ENCODE peak calls at places on chromosomes 11 and 22, in six cellular contexts. R, V, X, K, Q and T are unnamed samples.

GRCh38 chr22:32106930-32107329 is 52.2 kb downstream of the C22orf42 start:
- DNase-seq in X (no peak), K (no peak), R (no peak), Q (no peak), V (no peak), T (no peak)

GRCh38 chr11:130634981-130635473 is 186.6 kb downstream of the ADAMTS15 start:
- DNase-seq in X (peak), Q (no peak), R (no peak), K (no peak), V (no peak), T (no peak)

GRCh38 chr11:31912808-31913207 is 101.7 kb upstream of the PAX6 start:
- DNase-seq in R (no peak), V (no peak), K (no peak), Q (no peak), X (no peak), T (no peak)

GRCh38 chr11:14179126-14179820 is 179.7 kb downstream of the RRAS2 start:
- DNase-seq in R (no peak), K (no peak), X (no peak), Q (no peak), V (no peak), T (no peak)

GRCh38 chr11:65503923-65504670 is 5.3 kb downstream of the MALAT1 start:
- DNase-seq in K (no peak), R (no peak), V (no peak), X (no peak), Q (no peak), T (no peak)

GRCh38 chr22:49333206-49333605 is 494.5 kb downstream of the BRD1 start:
- DNase-seq in X (no peak), V (no peak), R (no peak), K (no peak), Q (no peak), T (peak)

GRCh38 chr11:35919244-35919643 is 24.6 kb upstream of the LDLRAD3 start:
- DNase-seq in Q (no peak), V (no peak), X (no peak), R (no peak), K (no peak), T (no peak)

GRCh38 chr11:108538022-108538424 is 39.8 kb upstream of the POGLUT3 start:
- DNase-seq in R (no peak), Q (no peak), V (no peak), X (no peak), K (no peak), T (no peak)

GRCh38 chr22:49290711-49291110 is 537.0 kb downstream of the BRD1 start:
- DNase-seq in Q (no peak), K (no peak), R (no peak), X (no peak), V (no peak), T (peak)

GRCh38 chr11:134233729-134234179 is 9.3 kb downstream of the VPS26B start:
- DNase-seq in V (peak), K (no peak), X (no peak), Q (no peak), R (no peak), T (no peak)

GRCh38 chr11:8267831-8268529 is 4.3 kb upstream of the LMO1 start:
- DNase-seq in V (no peak), X (no peak), K (no peak), R (no peak), Q (peak), T (peak)

GRCh38 chr11:62012451-62013265 is 45.2 kb upstream of the FTH1 start:
- DNase-seq in K (no peak), X (peak), R (no peak), Q (no peak), V (no peak), T (no peak)

GRCh38 chr11:93921695-93922468 is 71.5 kb upstream of the VSTM5 start:
- DNase-seq in Q (peak), R (peak), X (peak), K (peak), V (peak), T (peak)

GRCh38 chr11:20360650-20361049 is 2.9 kb upstream of the HTATIP2 start:
- DNase-seq in K (peak), X (peak), R (no peak), V (no peak), Q (no peak), T (no peak)

GRCh38 chr22:47616396-47617020 is 854.1 kb downstream of the TBC1D22A start:
- DNase-seq in X (no peak), Q (no peak), K (no peak), R (no peak), V (no peak), T (no peak)

GRCh38 chr22:17845790-17846189 is 71.5 kb upstream of the BID start:
- DNase-seq in Q (peak), V (no peak), K (no peak), X (no peak), R (no peak), T (no peak)

GRCh38 chr11:72244317-72245231 is 598 bp upstream of the PHOX2A start:
- DNase-seq in R (no peak), Q (peak), K (no peak), X (no peak), V (no peak), T (peak)

GRCh38 chr11:77200869-77201268 is 72.8 kb downstream of the MYO7A start:
- DNase-seq in X (no peak), R (no peak), K (no peak), V (no peak), Q (no peak), T (no peak)

GRCh38 chr11:103368151-103368550 is 258.9 kb downstream of the DYNC2H1 start:
- DNase-seq in V (no peak), R (no peak), Q (no peak), K (no peak), X (no peak), T (no peak)

GRCh38 chr11:95708681-95709080 is 80.9 kb downstream of the FAM76B start:
- DNase-seq in Q (no peak), K (no peak), V (no peak), X (no peak), R (no peak), T (no peak)

GRCh38 chr11:11969380-11970215 is 38.8 kb downstream of the DKK3 start:
- DNase-seq in V (no peak), Q (no peak), R (no peak), K (no peak), X (no peak), T (no peak)

GRCh38 chr11:71425851-71426250 is 22.3 kb downstream of the DHCR7 start:
- DNase-seq in X (no peak), R (no peak), K (no peak), V (no peak), Q (no peak), T (no peak)

DNA sequence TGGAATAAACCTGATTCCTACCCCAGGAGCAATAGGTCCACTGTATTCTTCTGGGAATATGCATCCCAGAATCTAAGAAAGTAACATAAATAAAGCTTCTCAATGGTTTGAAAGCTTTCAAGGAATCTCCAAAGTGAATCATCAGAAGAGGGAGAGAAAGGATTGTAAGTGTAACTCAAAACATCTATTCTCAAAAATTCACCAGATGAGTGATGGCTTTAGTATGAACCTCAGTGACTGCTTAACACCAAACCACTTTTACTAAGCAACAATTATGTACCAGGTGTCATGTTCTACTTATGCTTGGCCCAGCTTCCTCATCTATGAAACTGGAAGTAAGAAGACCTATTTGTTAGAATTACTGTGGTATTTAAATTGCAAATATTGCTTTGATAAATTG is 7.4 kb downstream of the RAB38 start:
- DNase-seq in R (no peak), Q (no peak), K (no peak), V (no peak), X (no peak), T (no peak)
- H3K27ac ChIP-seq in R (no peak), Q (no peak), K (no peak), V (no peak), X (no peak), T (no peak)

DNA sequence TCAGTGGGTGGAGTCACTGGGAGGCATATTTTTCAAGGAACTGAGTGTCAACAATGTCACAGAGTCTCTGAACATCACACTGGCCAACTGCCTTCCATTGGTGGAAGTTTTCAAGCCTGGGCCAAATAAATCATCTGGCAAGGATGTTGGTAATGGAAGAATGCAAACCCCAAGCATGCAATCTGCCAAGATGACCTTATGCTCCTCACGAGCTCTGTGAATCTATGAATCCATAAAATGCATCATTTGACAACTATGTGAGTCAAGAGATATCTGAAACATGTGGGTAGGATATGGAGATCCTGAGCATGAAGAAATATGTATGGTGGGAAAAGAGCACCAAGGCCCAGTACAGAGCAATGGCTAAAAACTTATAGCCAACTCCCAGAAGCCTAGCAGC is 122.2 kb downstream of the PLEKHA7 start:
- DNase-seq in R (no peak), X (no peak), Q (no peak), K (no peak), V (no peak), T (no peak)
- TF ChIP-seq JUND in R (no peak), X (no peak), Q (no peak), K (no peak), V (no peak), T (no peak)

DNA sequence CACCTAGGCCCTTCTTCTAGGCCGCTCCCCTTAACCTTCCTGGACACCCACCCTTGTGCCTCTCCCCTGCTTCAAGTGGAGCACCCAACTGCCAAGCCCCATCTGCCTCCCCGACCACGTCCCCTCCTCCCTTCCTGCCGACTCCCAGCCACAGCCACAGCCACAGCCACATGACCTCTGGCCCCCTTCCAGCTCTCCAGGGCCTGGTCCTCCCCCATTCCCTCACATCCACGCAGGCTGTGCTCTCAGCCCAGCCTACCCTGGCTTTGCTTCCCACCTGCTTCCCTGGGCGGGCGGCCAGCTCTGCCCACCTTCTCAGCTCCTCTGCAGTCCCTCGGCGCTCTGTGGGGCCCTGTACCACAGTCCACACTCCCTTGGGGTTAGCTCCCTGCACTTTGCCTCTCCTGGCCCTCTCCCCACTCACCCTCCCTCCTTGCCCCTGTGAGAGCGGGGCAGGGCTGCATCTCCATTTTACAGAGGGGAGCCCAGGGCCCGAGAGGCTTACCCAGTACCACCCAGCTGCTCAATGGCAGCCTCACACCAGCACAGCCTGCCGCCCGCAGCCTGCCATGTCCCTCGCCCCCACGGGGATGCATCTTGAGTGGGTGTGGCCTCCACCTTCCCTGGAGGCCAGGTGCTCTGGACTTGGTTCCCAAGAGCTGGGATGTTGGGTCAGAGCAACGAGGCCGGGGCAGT is 20.3 kb downstream of the PARVG start:
- DNase-seq in X (no peak), R (no peak), K (no peak), Q (no peak), V (no peak), T (no peak)
- H3K27ac ChIP-seq in X (no peak), R (no peak), K (no peak), Q (no peak), V (no peak), T (no peak)

GRCh38 chr11:114135737-114136151 is 76.2 kb downstream of the ZBTB16 start:
- DNase-seq in K (no peak), Q (no peak), X (no peak), V (no peak), R (no peak), T (peak)
- TF ChIP-seq JUND in K (no peak), Q (no peak), X (no peak), V (no peak), R (no peak), T (no peak)

DNA sequence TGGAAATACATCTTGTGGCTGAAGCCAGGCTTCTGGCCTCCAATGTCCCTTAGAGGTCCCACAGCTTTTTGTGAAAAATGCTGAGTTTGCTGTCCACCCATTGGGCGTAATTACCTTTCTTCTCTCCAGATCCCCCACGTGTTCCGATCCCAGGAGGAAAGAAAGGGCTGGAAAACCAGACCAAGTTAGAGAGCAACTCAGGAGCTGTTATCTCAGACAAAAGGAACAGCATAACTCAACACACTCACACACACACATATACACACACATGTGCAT is 154.3 kb downstream of the MIAT start:
- DNase-seq in X (no peak), K (no peak), Q (no peak), R (no peak), V (no peak), T (no peak)
- H3K27ac ChIP-seq in X (no peak), K (no peak), Q (peak), R (no peak), V (no peak), T (no peak)

GRCh38 chr11:110373061-110373702 is 56.6 kb upstream of the FDX1 start:
- DNase-seq in X (no peak), Q (no peak), R (no peak), V (no peak), K (peak), T (no peak)
- TF ChIP-seq JUND in X (no peak), Q (no peak), R (no peak), V (no peak), K (no peak), T (no peak)

GRCh38 chr22:50577697-50577986 is 585 bp downstream of the CPT1B start:
- DNase-seq in Q (no peak), X (no peak), R (no peak), K (no peak), V (no peak), T (no peak)

GRCh38 chr22:50579752-50580151 is 1.5 kb upstream of the CPT1B start:
- DNase-seq in V (no peak), Q (no peak), R (no peak), K (no peak), X (no peak), T (no peak)

GRCh38 chr22:50577987-50578775 is at the start of gene CPT1B:
- DNase-seq in Q (no peak), V (peak), R (no peak), X (no peak), K (no peak), T (no peak)

GRCh38 chr22:50576806-50577696 is 1.2 kb downstream of the CPT1B start:
- DNase-seq in V (no peak), X (no peak), R (no peak), K (no peak), Q (no peak), T (no peak)

DNA sequence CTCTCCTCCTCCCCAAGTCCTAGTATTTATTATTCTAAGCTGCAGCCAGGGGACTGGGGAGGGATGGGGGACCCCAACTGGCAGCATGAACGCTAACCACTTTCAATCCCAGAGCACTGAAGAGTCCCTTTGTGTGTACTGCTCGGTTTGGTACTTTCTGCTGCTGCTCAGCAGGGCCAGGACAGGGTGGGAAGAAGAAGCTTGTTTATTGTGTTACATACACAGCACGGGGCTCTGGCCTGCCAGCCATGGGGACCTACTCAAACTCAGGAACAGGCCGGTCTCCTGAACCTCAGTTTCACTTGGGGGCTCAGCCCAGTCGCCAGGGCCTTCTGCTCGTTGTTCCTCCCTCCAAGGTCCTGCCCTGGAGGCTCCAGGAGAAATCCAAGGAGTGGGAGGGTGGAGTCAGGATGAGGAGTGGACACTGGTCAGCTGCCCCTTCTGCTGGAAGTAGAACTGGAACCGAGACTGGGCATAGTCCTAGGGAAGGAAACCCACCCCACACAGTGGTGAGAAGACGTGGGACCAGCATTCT is 616 bp upstream of the CPT1B start:
- DNase-seq in R (no peak), X (no peak), K (no peak), Q (no peak), V (no peak), T (no peak)
- H3K27ac ChIP-seq in R (no peak), X (peak), K (no peak), Q (no peak), V (no peak), T (no peak)

GRCh38 chr11:127073621-127074020 is 73.1 kb upstream of the KIRREL3 start:
- DNase-seq in Q (no peak), K (no peak), R (no peak), X (no peak), V (no peak), T (no peak)

GRCh38 chr11:127074151-127074761 is 73.7 kb upstream of the KIRREL3 start:
- DNase-seq in X (peak), R (no peak), K (peak), V (peak), Q (peak), T (no peak)

GRCh38 chr11:127070808-127071207 is 70.2 kb upstream of the KIRREL3 start:
- DNase-seq in R (no peak), V (no peak), Q (no peak), K (no peak), X (no peak), T (peak)

GRCh38 chr11:127066426-127067090 is 66.0 kb upstream of the KIRREL3 start:
- DNase-seq in Q (no peak), X (no peak), V (no peak), R (no peak), K (no peak), T (no peak)

DNA sequence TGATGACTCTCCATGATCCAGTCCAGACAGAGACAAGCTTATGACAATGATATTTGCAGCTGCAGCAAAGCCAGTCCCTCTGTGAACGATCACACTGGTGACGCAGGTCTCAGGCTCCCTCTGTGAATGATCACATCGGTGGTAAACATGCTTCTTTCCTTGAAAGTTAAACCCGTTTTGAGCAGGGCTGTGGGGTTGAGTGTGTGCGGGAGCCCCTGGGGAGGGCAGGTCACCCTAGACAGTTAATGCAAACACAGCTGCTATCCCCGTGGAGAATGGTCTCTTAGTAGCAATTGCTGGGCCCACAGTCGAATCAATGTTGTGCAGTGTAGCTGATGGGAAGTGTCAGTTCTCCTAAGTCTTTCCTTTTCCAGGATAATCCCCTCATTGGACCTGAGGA is 71.0 kb upstream of the KIRREL3 start:
- DNase-seq in R (no peak), X (no peak), Q (no peak), V (no peak), K (no peak), T (no peak)
- TF ChIP-seq JUND in R (no peak), X (no peak), Q (no peak), V (no peak), K (no peak), T (no peak)

GRCh38 chr11:25547293-25547692 is 784.6 kb upstream of the ANO3 start:
- DNase-seq in V (no peak), R (no peak), K (no peak), X (no peak), Q (no peak), T (no peak)
- H3K27ac ChIP-seq in V (no peak), R (no peak), K (no peak), X (no peak), Q (no peak), T (no peak)

DNA sequence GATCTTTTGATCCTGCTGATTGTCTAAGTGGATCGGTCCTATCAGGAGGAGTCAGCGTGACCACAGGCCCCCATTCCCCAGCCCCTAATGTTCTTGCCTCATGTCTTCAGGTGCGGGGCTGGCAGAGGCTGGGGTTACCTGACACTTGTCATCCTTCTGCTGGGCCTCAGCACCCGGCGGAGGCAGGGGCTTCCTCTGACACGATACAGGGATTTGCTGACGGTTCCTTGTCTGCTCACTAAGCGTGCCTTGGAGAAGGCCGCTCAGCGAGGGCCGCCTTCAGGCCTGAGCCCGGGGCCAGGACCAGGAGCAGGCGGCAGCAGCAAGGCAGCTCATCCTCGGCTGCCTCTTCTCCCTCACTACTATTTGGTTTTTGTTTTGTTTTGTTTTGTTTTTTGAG is 45.7 kb upstream of the KCNQ1OT1 start:
- DNase-seq in K (no peak), Q (no peak), X (no peak), R (no peak), V (no peak), T (no peak)
- TF ChIP-seq JUND in K (no peak), Q (no peak), X (no peak), R (no peak), V (no peak), T (no peak)